ENCODE peak calls at places on chromosomes 16 and 17, in nine cellular contexts. P is body of pancreas, R is HFFc6, N is osteocyte, V is OCI-LY7, L is GM13976, K is AG04450, T is tibial nerve, A is left lung. E is an unnamed sample.

GRCh38 chr16:80114699-80115098 is 426.1 kb upstream of the DYNLRB2 start:
- DNase-seq in V (no peak), K (no peak), R (no peak), A (no peak), N (no peak), T (no peak), L (no peak), P (no peak), E (no peak)

GRCh38 chr16:80466024-80466986 is 74.5 kb upstream of the DYNLRB2 start:
- DNase-seq in K (no peak), A (peak; percentile 47), V (peak; percentile 67), L (peak; percentile 71), P (peak; percentile 55), R (peak; percentile 32), N (peak; percentile 86), T (peak; percentile 79), E (peak; percentile 58)

GRCh38 chr17:56305017-56305416 is 151.7 kb downstream of the ANKFN1 start:
- DNase-seq in T (no peak), P (no peak), V (no peak), R (no peak), L (no peak), N (no peak), K (no peak), A (no peak), E (no peak)

GRCh38 chr16:47139561-47140185 is 4.1 kb downstream of the NETO2 start:
- DNase-seq in V (no peak), R (no peak), P (no peak), L (no peak), A (no peak), T (no peak), N (no peak), K (no peak), E (no peak)

GRCh38 chr17:29929006-29929543 is 953 bp downstream of the SSH2 start:
- DNase-seq in R (peak; percentile 38), A (no peak), N (no peak), K (no peak), P (peak; percentile 34), L (no peak), V (peak; percentile 63), T (no peak), E (no peak)

GRCh38 chr17:40015005-40015997 is at the start of gene CSF3:
- DNase-seq in V (no peak), L (no peak), P (no peak), A (peak; percentile 57), N (no peak), T (no peak), R (no peak), K (no peak), E (no peak)

GRCh38 chr17:27460196-27460725 is 4.0 kb downstream of the KSR1 start:
- DNase-seq in R (no peak), N (no peak), K (no peak), V (no peak), L (no peak), A (no peak), P (peak; percentile 32), T (no peak), E (no peak)

GRCh38 chr16:87924937-87925670 is 11.2 kb downstream of the CA5A start:
- DNase-seq in N (no peak), V (no peak), L (no peak), R (no peak), T (no peak), A (no peak), K (no peak), P (peak; percentile 72), E (no peak)

GRCh38 chr17:55632893-55633292 is 89.8 kb downstream of the TMEM100 start:
- DNase-seq in K (no peak), T (no peak), L (no peak), V (no peak), P (no peak), A (no peak), N (no peak), R (no peak), E (no peak)

GRCh38 chr17:76584427-76585047 is 1.1 kb downstream of the ST6GALNAC2 start:
- DNase-seq in V (no peak), N (no peak), L (peak; percentile 40), K (no peak), P (no peak), T (no peak), A (no peak), R (no peak), E (no peak)

GRCh38 chr16:75113046-75113491 is 3.5 kb downstream of the LDHD start:
- DNase-seq in K (no peak), V (no peak), A (no peak), R (no peak), N (no peak), T (no peak), P (no peak), L (no peak), E (no peak)

GRCh38 chr16:52051773-52052172 is 495.2 kb downstream of the TOX3 start:
- DNase-seq in A (no peak), L (no peak), N (no peak), T (no peak), R (no peak), V (no peak), K (no peak), P (no peak), E (no peak)

GRCh38 chr16:85296859-85297698 is 184.8 kb upstream of the CIBAR2 start:
- DNase-seq in A (no peak), N (no peak), R (peak; percentile 18), K (no peak), V (peak; percentile 72), L (peak; percentile 78), T (no peak), P (peak; percentile 68), E (peak; percentile 72)

GRCh38 chr16:3661922-3662321 is 7.4 kb downstream of the DNASE1 start:
- DNase-seq in L (no peak), P (no peak), N (no peak), T (no peak), K (no peak), A (no peak), V (no peak), R (no peak), E (no peak)

GRCh38 chr17:39178516-39178915 is 12.6 kb upstream of the ARL5C start:
- DNase-seq in L (no peak), K (no peak), A (no peak), P (no peak), R (peak; percentile 38), V (no peak), N (no peak), T (no peak), E (no peak)

GRCh38 chr16:53829186-53829747 is 125.3 kb downstream of the FTO start:
- DNase-seq in T (no peak), R (peak; percentile 47), L (no peak), P (no peak), N (no peak), A (no peak), K (peak; percentile 26), V (no peak), E (no peak)

GRCh38 chr17:38584350-38584925 is 21.3 kb downstream of the SRCIN1 start:
- DNase-seq in T (peak; percentile 28), N (no peak), K (no peak), A (peak; percentile 53), R (peak; percentile 23), V (peak; percentile 75), P (peak; percentile 72), L (peak; percentile 88), E (peak; percentile 83)

GRCh38 chr17:40327735-40328385 is 18.9 kb downstream of the RARA start:
- DNase-seq in V (no peak), K (no peak), T (no peak), L (no peak), N (no peak), R (no peak), A (no peak), P (no peak), E (no peak)

GRCh38 chr16:31298958-31299357 is 39.2 kb downstream of the ITGAM start:
- DNase-seq in A (no peak), P (no peak), N (no peak), R (no peak), K (no peak), T (no peak), V (peak; percentile 12), L (no peak), E (no peak)
- TF ChIP-seq CTCF in A (no peak), P (peak; percentile 22), N (no peak), R (no peak), K (peak; percentile 19), T (no peak), V (peak; percentile 76), L (no peak), E (peak; percentile 46)

DNA sequence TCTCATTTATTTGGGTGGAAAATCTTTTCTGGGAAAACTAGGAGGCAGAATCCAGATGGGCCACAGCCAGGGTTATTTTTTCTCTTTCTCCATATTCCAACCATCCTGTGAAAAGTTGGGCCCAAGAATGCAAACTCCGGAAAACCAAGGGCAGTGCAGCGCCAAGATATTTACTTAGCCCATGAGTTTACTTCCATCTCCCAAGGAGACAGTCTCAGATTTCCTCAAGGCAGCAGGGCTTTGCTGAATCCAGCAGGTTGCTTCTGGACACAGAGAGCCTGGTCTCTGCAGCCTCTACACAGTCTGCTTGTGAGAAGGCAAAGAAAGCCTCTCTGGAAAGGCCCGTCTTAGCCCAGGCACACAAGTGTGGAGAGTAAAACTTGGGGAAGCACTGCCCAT is 15.7 kb downstream of the COPRS start:
- DNase-seq in T (no peak), K (no peak), N (no peak), P (no peak), A (no peak), R (no peak), L (no peak), V (no peak), E (no peak)
- TF ChIP-seq CTCF in T (no peak), K (no peak), N (no peak), P (no peak), A (no peak), R (no peak), L (no peak), V (no peak), E (no peak)

GRCh38 chr16:10629592-10629963 is 49.2 kb upstream of the EMP2 start:
- DNase-seq in T (no peak), L (no peak), A (no peak), V (no peak), N (no peak), P (no peak), K (no peak), R (no peak), E (no peak)
- TF ChIP-seq CTCF in T (no peak), L (no peak), A (no peak), V (no peak), N (no peak), P (no peak), K (no peak), R (no peak), E (no peak)

GRCh38 chr17:41617698-41618097 is 5.1 kb upstream of the KRT16 start:
- DNase-seq in N (no peak), K (no peak), L (no peak), P (no peak), A (no peak), V (no peak), R (no peak), T (no peak), E (no peak)

GRCh38 chr17:41619162-41619933 is 5.0 kb downstream of the KRT17 start:
- DNase-seq in L (no peak), P (no peak), V (no peak), R (no peak), T (no peak), A (no peak), K (no peak), N (no peak), E (no peak)

GRCh38 chr17:41621916-41622315 is 2.5 kb downstream of the KRT17 start:
- DNase-seq in A (no peak), N (no peak), R (no peak), V (no peak), T (no peak), P (no peak), K (no peak), L (no peak), E (no peak)

GRCh38 chr17:41618341-41619161 is 5.8 kb downstream of the KRT17 start:
- DNase-seq in V (no peak), N (no peak), P (no peak), R (no peak), T (no peak), K (no peak), L (no peak), A (no peak), E (no peak)

GRCh38 chr17:41620583-41621434 is 3.6 kb downstream of the KRT17 start:
- DNase-seq in N (no peak), A (no peak), T (no peak), V (no peak), R (no peak), L (no peak), P (no peak), K (no peak), E (no peak)
- TF ChIP-seq CTCF in N (no peak), A (no peak), T (no peak), V (no peak), R (no peak), L (no peak), P (no peak), K (no peak), E (no peak)